ENCODE peak calls at places on chromosomes 7 and 10, in ten cellular contexts. One of them, this sample, is unnamed.

GRCh38 chr7:46776790-46777189 is 805.1 kb downstream of the TNS3 start:
- DNase-seq in GM12865: peak
- DNase-seq in BJ: no peak
- DNase-seq in naive thymus-derived CD8-positive, alpha-beta T cell: no peak
- DNase-seq in fibroblast of pulmonary artery: peak
- DNase-seq in GOT3: no peak
- DNase-seq in SK-N-DZ: peak
- DNase-seq in esophagus squamous epithelium: no peak
- DNase-seq in activated CD8-positive, alpha-beta memory T cell treated with anti-CD3 and anti-CD28 coated beads for 1 hour: no peak
- DNase-seq in NCI-H1105 treated with DMSO at 0.1 percent for 48 hours: peak
- DNase-seq in this sample: no peak

GRCh38 chr10:14584643-14585042 is 190.1 kb downstream of the FAM107B start:
- DNase-seq in GM12865: peak
- DNase-seq in BJ: no peak
- DNase-seq in naive thymus-derived CD8-positive, alpha-beta T cell: no peak
- DNase-seq in fibroblast of pulmonary artery: no peak
- DNase-seq in GOT3: no peak
- DNase-seq in SK-N-DZ: no peak
- DNase-seq in esophagus squamous epithelium: no peak
- DNase-seq in activated CD8-positive, alpha-beta memory T cell treated with anti-CD3 and anti-CD28 coated beads for 1 hour: no peak
- DNase-seq in NCI-H1105 treated with DMSO at 0.1 percent for 48 hours: no peak
- DNase-seq in this sample: no peak

GRCh38 chr10:104483582-104483981 is 129.9 kb downstream of the CFAP58 start:
- DNase-seq in GM12865: peak
- DNase-seq in BJ: no peak
- DNase-seq in naive thymus-derived CD8-positive, alpha-beta T cell: no peak
- DNase-seq in fibroblast of pulmonary artery: no peak
- DNase-seq in GOT3: no peak
- DNase-seq in SK-N-DZ: no peak
- DNase-seq in esophagus squamous epithelium: no peak
- DNase-seq in activated CD8-positive, alpha-beta memory T cell treated with anti-CD3 and anti-CD28 coated beads for 1 hour: no peak
- DNase-seq in NCI-H1105 treated with DMSO at 0.1 percent for 48 hours: no peak
- DNase-seq in this sample: no peak

GRCh38 chr7:142385528-142386340 is 127.9 kb upstream of the PRSS58 start:
- DNase-seq in GM12865: peak
- DNase-seq in BJ: no peak
- DNase-seq in naive thymus-derived CD8-positive, alpha-beta T cell: peak
- DNase-seq in fibroblast of pulmonary artery: peak
- DNase-seq in GOT3: no peak
- DNase-seq in SK-N-DZ: peak
- DNase-seq in esophagus squamous epithelium: no peak
- DNase-seq in activated CD8-positive, alpha-beta memory T cell treated with anti-CD3 and anti-CD28 coated beads for 1 hour: no peak
- DNase-seq in NCI-H1105 treated with DMSO at 0.1 percent for 48 hours: peak
- DNase-seq in this sample: no peak

GRCh38 chr7:140607441-140607989 is 33.1 kb downstream of the DENND2A start:
- DNase-seq in GM12865: no peak
- DNase-seq in BJ: no peak
- DNase-seq in naive thymus-derived CD8-positive, alpha-beta T cell: no peak
- DNase-seq in fibroblast of pulmonary artery: peak
- DNase-seq in GOT3: no peak
- DNase-seq in SK-N-DZ: no peak
- DNase-seq in esophagus squamous epithelium: no peak
- DNase-seq in activated CD8-positive, alpha-beta memory T cell treated with anti-CD3 and anti-CD28 coated beads for 1 hour: no peak
- DNase-seq in NCI-H1105 treated with DMSO at 0.1 percent for 48 hours: no peak
- DNase-seq in this sample: peak

GRCh38 chr10:97631098-97631497 is 2.2 kb downstream of the MORN4 start:
- DNase-seq in GM12865: no peak
- DNase-seq in BJ: no peak
- DNase-seq in naive thymus-derived CD8-positive, alpha-beta T cell: no peak
- DNase-seq in fibroblast of pulmonary artery: no peak
- DNase-seq in GOT3: no peak
- DNase-seq in SK-N-DZ: no peak
- DNase-seq in esophagus squamous epithelium: no peak
- DNase-seq in activated CD8-positive, alpha-beta memory T cell treated with anti-CD3 and anti-CD28 coated beads for 1 hour: no peak
- DNase-seq in NCI-H1105 treated with DMSO at 0.1 percent for 48 hours: no peak
- DNase-seq in this sample: no peak

GRCh38 chr10:35398355-35398754 is 62.0 kb downstream of the CCNY start:
- DNase-seq in GM12865: no peak
- DNase-seq in BJ: no peak
- DNase-seq in naive thymus-derived CD8-positive, alpha-beta T cell: no peak
- DNase-seq in fibroblast of pulmonary artery: peak
- DNase-seq in GOT3: no peak
- DNase-seq in SK-N-DZ: no peak
- DNase-seq in esophagus squamous epithelium: no peak
- DNase-seq in activated CD8-positive, alpha-beta memory T cell treated with anti-CD3 and anti-CD28 coated beads for 1 hour: no peak
- DNase-seq in NCI-H1105 treated with DMSO at 0.1 percent for 48 hours: no peak
- DNase-seq in this sample: no peak

GRCh38 chr7:139623518-139623917 is 100.0 kb downstream of the CLEC2L start:
- DNase-seq in GM12865: no peak
- DNase-seq in BJ: no peak
- DNase-seq in naive thymus-derived CD8-positive, alpha-beta T cell: no peak
- DNase-seq in fibroblast of pulmonary artery: peak
- DNase-seq in GOT3: no peak
- DNase-seq in SK-N-DZ: no peak
- DNase-seq in esophagus squamous epithelium: no peak
- DNase-seq in activated CD8-positive, alpha-beta memory T cell treated with anti-CD3 and anti-CD28 coated beads for 1 hour: no peak
- DNase-seq in NCI-H1105 treated with DMSO at 0.1 percent for 48 hours: no peak
- DNase-seq in this sample: no peak

GRCh38 chr7:96996111-96996936 is 9.0 kb upstream of the DLX6 start:
- DNase-seq in GM12865: no peak
- DNase-seq in BJ: no peak
- DNase-seq in naive thymus-derived CD8-positive, alpha-beta T cell: no peak
- DNase-seq in fibroblast of pulmonary artery: no peak
- DNase-seq in GOT3: no peak
- DNase-seq in SK-N-DZ: peak
- DNase-seq in esophagus squamous epithelium: no peak
- DNase-seq in activated CD8-positive, alpha-beta memory T cell treated with anti-CD3 and anti-CD28 coated beads for 1 hour: no peak
- DNase-seq in NCI-H1105 treated with DMSO at 0.1 percent for 48 hours: no peak
- DNase-seq in this sample: no peak

GRCh38 chr7:118104812-118105441 is 79.0 kb upstream of the LSM8 start:
- DNase-seq in GM12865: peak
- DNase-seq in BJ: no peak
- DNase-seq in naive thymus-derived CD8-positive, alpha-beta T cell: no peak
- DNase-seq in fibroblast of pulmonary artery: peak
- DNase-seq in GOT3: no peak
- DNase-seq in SK-N-DZ: no peak
- DNase-seq in esophagus squamous epithelium: no peak
- DNase-seq in activated CD8-positive, alpha-beta memory T cell treated with anti-CD3 and anti-CD28 coated beads for 1 hour: no peak
- DNase-seq in NCI-H1105 treated with DMSO at 0.1 percent for 48 hours: peak
- DNase-seq in this sample: no peak

GRCh38 chr10:125151824-125152634 is 8.3 kb downstream of the CTBP2 start:
- DNase-seq in GM12865: no peak
- DNase-seq in BJ: no peak
- DNase-seq in naive thymus-derived CD8-positive, alpha-beta T cell: no peak
- DNase-seq in fibroblast of pulmonary artery: no peak
- DNase-seq in GOT3: no peak
- DNase-seq in SK-N-DZ: no peak
- DNase-seq in esophagus squamous epithelium: no peak
- DNase-seq in activated CD8-positive, alpha-beta memory T cell treated with anti-CD3 and anti-CD28 coated beads for 1 hour: no peak
- DNase-seq in NCI-H1105 treated with DMSO at 0.1 percent for 48 hours: peak
- DNase-seq in this sample: no peak

GRCh38 chr10:121747163-121747775 is 149.0 kb upstream of the FGFR2 start:
- DNase-seq in GM12865: no peak
- DNase-seq in BJ: no peak
- DNase-seq in naive thymus-derived CD8-positive, alpha-beta T cell: no peak
- DNase-seq in fibroblast of pulmonary artery: no peak
- DNase-seq in GOT3: no peak
- DNase-seq in SK-N-DZ: no peak
- DNase-seq in esophagus squamous epithelium: no peak
- DNase-seq in activated CD8-positive, alpha-beta memory T cell treated with anti-CD3 and anti-CD28 coated beads for 1 hour: no peak
- DNase-seq in NCI-H1105 treated with DMSO at 0.1 percent for 48 hours: no peak
- DNase-seq in this sample: no peak

GRCh38 chr7:78198756-78199155 is 400.2 kb downstream of the PHTF2 start:
- DNase-seq in GM12865: no peak
- DNase-seq in BJ: peak
- DNase-seq in naive thymus-derived CD8-positive, alpha-beta T cell: no peak
- DNase-seq in fibroblast of pulmonary artery: no peak
- DNase-seq in GOT3: no peak
- DNase-seq in SK-N-DZ: no peak
- DNase-seq in esophagus squamous epithelium: no peak
- DNase-seq in activated CD8-positive, alpha-beta memory T cell treated with anti-CD3 and anti-CD28 coated beads for 1 hour: no peak
- DNase-seq in NCI-H1105 treated with DMSO at 0.1 percent for 48 hours: no peak
- DNase-seq in this sample: no peak

GRCh38 chr10:92844746-92845145 is 3.6 kb upstream of the EXOC6 start:
- DNase-seq in GM12865: no peak
- DNase-seq in BJ: no peak
- DNase-seq in naive thymus-derived CD8-positive, alpha-beta T cell: no peak
- DNase-seq in fibroblast of pulmonary artery: peak
- DNase-seq in GOT3: no peak
- DNase-seq in SK-N-DZ: no peak
- DNase-seq in esophagus squamous epithelium: no peak
- DNase-seq in activated CD8-positive, alpha-beta memory T cell treated with anti-CD3 and anti-CD28 coated beads for 1 hour: no peak
- DNase-seq in NCI-H1105 treated with DMSO at 0.1 percent for 48 hours: no peak
- DNase-seq in this sample: no peak

GRCh38 chr10:28215930-28216329 is 86.9 kb downstream of the MPP7 start:
- DNase-seq in GM12865: no peak
- DNase-seq in BJ: no peak
- DNase-seq in naive thymus-derived CD8-positive, alpha-beta T cell: no peak
- DNase-seq in fibroblast of pulmonary artery: no peak
- DNase-seq in GOT3: no peak
- DNase-seq in SK-N-DZ: no peak
- DNase-seq in esophagus squamous epithelium: no peak
- DNase-seq in activated CD8-positive, alpha-beta memory T cell treated with anti-CD3 and anti-CD28 coated beads for 1 hour: no peak
- DNase-seq in NCI-H1105 treated with DMSO at 0.1 percent for 48 hours: no peak
- DNase-seq in this sample: no peak

GRCh38 chr7:79552463-79552862 is 99.0 kb upstream of the MAGI2 start:
- DNase-seq in GM12865: no peak
- DNase-seq in BJ: no peak
- DNase-seq in naive thymus-derived CD8-positive, alpha-beta T cell: no peak
- DNase-seq in fibroblast of pulmonary artery: no peak
- DNase-seq in GOT3: no peak
- DNase-seq in SK-N-DZ: no peak
- DNase-seq in esophagus squamous epithelium: no peak
- DNase-seq in activated CD8-positive, alpha-beta memory T cell treated with anti-CD3 and anti-CD28 coated beads for 1 hour: no peak
- DNase-seq in NCI-H1105 treated with DMSO at 0.1 percent for 48 hours: no peak
- DNase-seq in this sample: no peak

GRCh38 chr7:95229301-95229700 is 95.0 kb downstream of the PON1 start:
- DNase-seq in GM12865: no peak
- DNase-seq in BJ: no peak
- DNase-seq in naive thymus-derived CD8-positive, alpha-beta T cell: no peak
- DNase-seq in fibroblast of pulmonary artery: no peak
- DNase-seq in GOT3: no peak
- DNase-seq in SK-N-DZ: no peak
- DNase-seq in esophagus squamous epithelium: no peak
- DNase-seq in activated CD8-positive, alpha-beta memory T cell treated with anti-CD3 and anti-CD28 coated beads for 1 hour: no peak
- DNase-seq in NCI-H1105 treated with DMSO at 0.1 percent for 48 hours: no peak
- DNase-seq in this sample: no peak

GRCh38 chr7:142012825-142013506 is 17.3 kb downstream of the MGAM start:
- DNase-seq in GM12865: no peak
- DNase-seq in BJ: no peak
- DNase-seq in naive thymus-derived CD8-positive, alpha-beta T cell: no peak
- DNase-seq in fibroblast of pulmonary artery: no peak
- DNase-seq in GOT3: no peak
- DNase-seq in SK-N-DZ: no peak
- DNase-seq in esophagus squamous epithelium: no peak
- DNase-seq in activated CD8-positive, alpha-beta memory T cell treated with anti-CD3 and anti-CD28 coated beads for 1 hour: no peak
- DNase-seq in NCI-H1105 treated with DMSO at 0.1 percent for 48 hours: no peak
- DNase-seq in this sample: no peak

GRCh38 chr10:63711866-63712716 is 190.9 kb downstream of the REEP3 start:
- DNase-seq in GM12865: no peak
- DNase-seq in BJ: peak
- DNase-seq in naive thymus-derived CD8-positive, alpha-beta T cell: no peak
- DNase-seq in fibroblast of pulmonary artery: peak
- DNase-seq in GOT3: peak
- DNase-seq in SK-N-DZ: peak
- DNase-seq in esophagus squamous epithelium: peak
- DNase-seq in activated CD8-positive, alpha-beta memory T cell treated with anti-CD3 and anti-CD28 coated beads for 1 hour: no peak
- DNase-seq in NCI-H1105 treated with DMSO at 0.1 percent for 48 hours: peak
- DNase-seq in this sample: peak

GRCh38 chr10:124230586-124231187 is 137.3 kb upstream of the CHST15 start:
- DNase-seq in GM12865: no peak
- DNase-seq in BJ: no peak
- DNase-seq in naive thymus-derived CD8-positive, alpha-beta T cell: no peak
- DNase-seq in fibroblast of pulmonary artery: no peak
- DNase-seq in GOT3: no peak
- DNase-seq in SK-N-DZ: no peak
- DNase-seq in esophagus squamous epithelium: no peak
- DNase-seq in activated CD8-positive, alpha-beta memory T cell treated with anti-CD3 and anti-CD28 coated beads for 1 hour: no peak
- DNase-seq in NCI-H1105 treated with DMSO at 0.1 percent for 48 hours: no peak
- DNase-seq in this sample: no peak

GRCh38 chr7:142883571-142884284 is 1.8 kb downstream of the TRPV6 start:
- DNase-seq in GM12865: no peak
- DNase-seq in BJ: no peak
- DNase-seq in naive thymus-derived CD8-positive, alpha-beta T cell: no peak
- DNase-seq in fibroblast of pulmonary artery: no peak
- DNase-seq in GOT3: no peak
- DNase-seq in SK-N-DZ: no peak
- DNase-seq in esophagus squamous epithelium: no peak
- DNase-seq in activated CD8-positive, alpha-beta memory T cell treated with anti-CD3 and anti-CD28 coated beads for 1 hour: no peak
- DNase-seq in NCI-H1105 treated with DMSO at 0.1 percent for 48 hours: no peak
- DNase-seq in this sample: no peak

GRCh38 chr7:84454174-84454959 is 259.8 kb upstream of the SEMA3A start:
- DNase-seq in GM12865: no peak
- DNase-seq in BJ: no peak
- DNase-seq in naive thymus-derived CD8-positive, alpha-beta T cell: no peak
- DNase-seq in fibroblast of pulmonary artery: peak
- DNase-seq in GOT3: no peak
- DNase-seq in SK-N-DZ: no peak
- DNase-seq in esophagus squamous epithelium: no peak
- DNase-seq in activated CD8-positive, alpha-beta memory T cell treated with anti-CD3 and anti-CD28 coated beads for 1 hour: no peak
- DNase-seq in NCI-H1105 treated with DMSO at 0.1 percent for 48 hours: no peak
- DNase-seq in this sample: no peak

GRCh38 chr10:63262674-63263073 is 129.5 kb downstream of the NRBF2 start:
- DNase-seq in GM12865: peak
- DNase-seq in BJ: no peak
- DNase-seq in naive thymus-derived CD8-positive, alpha-beta T cell: no peak
- DNase-seq in fibroblast of pulmonary artery: no peak
- DNase-seq in GOT3: no peak
- DNase-seq in SK-N-DZ: no peak
- DNase-seq in esophagus squamous epithelium: no peak
- DNase-seq in activated CD8-positive, alpha-beta memory T cell treated with anti-CD3 and anti-CD28 coated beads for 1 hour: no peak
- DNase-seq in NCI-H1105 treated with DMSO at 0.1 percent for 48 hours: no peak
- DNase-seq in this sample: no peak

GRCh38 chr10:94640562-94640961 is 43.0 kb upstream of the CYP2C18 start:
- DNase-seq in GM12865: no peak
- DNase-seq in BJ: no peak
- DNase-seq in naive thymus-derived CD8-positive, alpha-beta T cell: no peak
- DNase-seq in fibroblast of pulmonary artery: no peak
- DNase-seq in GOT3: no peak
- DNase-seq in SK-N-DZ: peak
- DNase-seq in esophagus squamous epithelium: no peak
- DNase-seq in activated CD8-positive, alpha-beta memory T cell treated with anti-CD3 and anti-CD28 coated beads for 1 hour: no peak
- DNase-seq in NCI-H1105 treated with DMSO at 0.1 percent for 48 hours: no peak
- DNase-seq in this sample: no peak

GRCh38 chr10:35637456-35637855 is 4.6 kb downstream of the FZD8 start:
- DNase-seq in GM12865: no peak
- DNase-seq in BJ: no peak
- DNase-seq in naive thymus-derived CD8-positive, alpha-beta T cell: no peak
- DNase-seq in fibroblast of pulmonary artery: peak
- DNase-seq in GOT3: no peak
- DNase-seq in SK-N-DZ: no peak
- DNase-seq in esophagus squamous epithelium: no peak
- DNase-seq in activated CD8-positive, alpha-beta memory T cell treated with anti-CD3 and anti-CD28 coated beads for 1 hour: no peak
- DNase-seq in NCI-H1105 treated with DMSO at 0.1 percent for 48 hours: no peak
- DNase-seq in this sample: no peak

GRCh38 chr7:80312139-80312661 is 177.6 kb downstream of the GNAI1 start:
- DNase-seq in GM12865: no peak
- DNase-seq in BJ: peak
- DNase-seq in naive thymus-derived CD8-positive, alpha-beta T cell: no peak
- DNase-seq in fibroblast of pulmonary artery: peak
- DNase-seq in GOT3: no peak
- DNase-seq in SK-N-DZ: no peak
- DNase-seq in esophagus squamous epithelium: no peak
- DNase-seq in activated CD8-positive, alpha-beta memory T cell treated with anti-CD3 and anti-CD28 coated beads for 1 hour: no peak
- DNase-seq in NCI-H1105 treated with DMSO at 0.1 percent for 48 hours: no peak
- DNase-seq in this sample: peak

GRCh38 chr10:31804416-31804815 is 124.2 kb downstream of the ARHGAP12 start:
- DNase-seq in GM12865: no peak
- DNase-seq in BJ: peak
- DNase-seq in naive thymus-derived CD8-positive, alpha-beta T cell: no peak
- DNase-seq in fibroblast of pulmonary artery: no peak
- DNase-seq in GOT3: no peak
- DNase-seq in SK-N-DZ: no peak
- DNase-seq in esophagus squamous epithelium: no peak
- DNase-seq in activated CD8-positive, alpha-beta memory T cell treated with anti-CD3 and anti-CD28 coated beads for 1 hour: no peak
- DNase-seq in NCI-H1105 treated with DMSO at 0.1 percent for 48 hours: no peak
- DNase-seq in this sample: no peak

GRCh38 chr7:19060870-19061269 is 56.6 kb downstream of the TWIST1 start:
- DNase-seq in GM12865: no peak
- DNase-seq in BJ: peak
- DNase-seq in naive thymus-derived CD8-positive, alpha-beta T cell: no peak
- DNase-seq in fibroblast of pulmonary artery: peak
- DNase-seq in GOT3: no peak
- DNase-seq in SK-N-DZ: no peak
- DNase-seq in esophagus squamous epithelium: no peak
- DNase-seq in activated CD8-positive, alpha-beta memory T cell treated with anti-CD3 and anti-CD28 coated beads for 1 hour: no peak
- DNase-seq in NCI-H1105 treated with DMSO at 0.1 percent for 48 hours: no peak
- DNase-seq in this sample: no peak

This sample was measured in T1000.